ENCODE peak calls at places on chromosomes 1 and 21, in four cellular contexts. T is lung, Q is BE2C, U is left lung. Y is an unnamed sample.
A peak's percentile ranks its signal among the peaks of the same experiment; 100 is the strongest.

GRCh38 chr1:162416215-162416614 is 4.3 kb upstream of the SH2D1B start:
- DNase-seq in U (no peak), Q (no peak), T (no peak), Y (no peak)

GRCh38 chr1:74679811-74680210 is 6.2 kb upstream of the ERICH3 start:
- DNase-seq in Q (no peak), T (no peak), U (no peak), Y (no peak)

GRCh38 chr1:94144836-94145235 is 23.9 kb upstream of the ABCA4 start:
- DNase-seq in U (no peak), Q (no peak), T (no peak), Y (no peak)

GRCh38 chr1:35448344-35448801 is 108.8 kb downstream of the KIAA0319L start:
- DNase-seq in Q (no peak), U (peak; percentile 67), T (peak; percentile 79), Y (no peak)

GRCh38 chr1:85282424-85282823 is 6.0 kb upstream of the BCL10 start:
- DNase-seq in Q (no peak), U (no peak), T (no peak), Y (no peak)

GRCh38 chr1:154193821-154194220 is 1.9 kb upstream of the TPM3 start:
- DNase-seq in T (no peak), U (no peak), Q (peak; percentile 25), Y (no peak)

GRCh38 chr21:38804617-38805281 is 980 bp upstream of the ETS2 start:
- DNase-seq in U (peak; percentile 80), T (peak; percentile 75), Q (peak; percentile 74), Y (no peak)

GRCh38 chr1:17861685-17862084 is 106.6 kb downstream of the ACTL8 start:
- DNase-seq in Q (peak; percentile 67), T (no peak), U (no peak), Y (no peak)

GRCh38 chr1:219324629-219325367 is 151.1 kb downstream of the LYPLAL1 start:
- DNase-seq in U (no peak), Q (no peak), T (no peak), Y (no peak)

GRCh38 chr1:227357229-227358078 is 39.2 kb upstream of the CDC42BPA start:
- DNase-seq in T (peak; percentile 54), U (peak; percentile 38), Q (peak; percentile 78), Y (no peak)

GRCh38 chr1:62299426-62300200 is 19.6 kb downstream of the KANK4 start:
- DNase-seq in T (no peak), Q (no peak), U (no peak), Y (no peak)

GRCh38 chr1:50667710-50668356 is 244.6 kb upstream of the DMRTA2 start:
- DNase-seq in Q (no peak), T (no peak), U (no peak), Y (no peak)

GRCh38 chr1:118949317-118949716 is 38.8 kb downstream of the TBX15 start:
- DNase-seq in U (no peak), Q (no peak), T (no peak), Y (no peak)

GRCh38 chr1:117967900-117968299 is 38.4 kb downstream of the WDR3 start:
- DNase-seq in T (no peak), Q (peak; percentile 11), U (no peak), Y (no peak)

GRCh38 chr1:29105822-29106221 is 17.9 kb downstream of the TMEM200B start:
- DNase-seq in T (no peak), Q (no peak), U (no peak), Y (no peak)

GRCh38 chr1:1049318-1050165 is 24.6 kb downstream of the RNF223 start:
- DNase-seq in U (no peak), T (no peak), Q (no peak), Y (no peak)

GRCh38 chr1:229447809-229448252 is 13.9 kb upstream of the ACTA1 start:
- DNase-seq in T (no peak), Q (no peak), U (no peak), Y (no peak)

GRCh38 chr1:202127836-202128622 is 5.3 kb downstream of the GPR37L1 start:
- DNase-seq in T (no peak), Q (no peak), U (no peak), Y (no peak)

GRCh38 chr21:38470762-38471161 is 27.5 kb downstream of the ERG start:
- DNase-seq in Q (no peak), T (no peak), U (no peak), Y (no peak)

GRCh38 chr1:198934901-198935301 is 296.1 kb downstream of the PTPRC start:
- DNase-seq in U (no peak), T (no peak), Q (no peak), Y (no peak)

GRCh38 chr1:173295391-173295790 is 88.3 kb upstream of the TNFSF4 start:
- DNase-seq in Q (no peak), U (no peak), T (no peak), Y (no peak)

GRCh38 chr21:33088384-33088783 is 18.4 kb downstream of the OLIG1 start:
- DNase-seq in T (no peak), Q (no peak), U (no peak), Y (no peak)

GRCh38 chr21:42214081-42214750 is 4.7 kb upstream of the ABCG1 start:
- DNase-seq in T (no peak), U (no peak), Q (no peak), Y (no peak)

GRCh38 chr1:18302788-18303413 is 177.8 kb upstream of the KLHDC7A start:
- DNase-seq in Q (peak; percentile 53), T (no peak), U (no peak), Y (no peak)

GRCh38 chr1:81371864-81372263 is 428.9 kb upstream of the ADGRL2 start:
- DNase-seq in Q (no peak), U (no peak), T (no peak), Y (no peak)

GRCh38 chr1:230570724-230571390 is 71.4 kb upstream of the COG2 start:
- DNase-seq in T (no peak), U (no peak), Q (no peak), Y (no peak)

GRCh38 chr1:93447481-93448291 is at the start of gene FNBP1L:
- DNase-seq in U (peak; percentile 80), T (peak; percentile 79), Q (peak; percentile 81), Y (peak; percentile 95)

GRCh38 chr1:218584418-218585155 is 239.5 kb downstream of the TGFB2 start:
- DNase-seq in U (no peak), Q (no peak), T (no peak), Y (no peak)

GRCh38 chr1:97145321-97145956 is 423.9 kb downstream of the PTBP2 start:
- DNase-seq in U (no peak), Q (no peak), T (no peak), Y (no peak)

GRCh38 chr1:27862004-27862403 is 10.3 kb upstream of the THEMIS2 start:
- DNase-seq in U (no peak), Q (no peak), T (no peak), Y (peak; percentile 54)

GRCh38 chr1:173409613-173410012 is 67.5 kb upstream of the PRDX6 start:
- DNase-seq in U (peak; percentile 81), T (peak; percentile 48), Q (no peak), Y (no peak)

GRCh38 chr1:8879348-8880067 is 1.0 kb upstream of the ENO1 start:
- DNase-seq in U (no peak), T (no peak), Q (no peak), Y (no peak)

GRCh38 chr1:37495875-37496274 is 18.7 kb downstream of the MEAF6 start:
- DNase-seq in U (no peak), Q (no peak), T (no peak), Y (no peak)

GRCh38 chr1:204633665-204634064 is 51.9 kb downstream of the LRRN2 start:
- DNase-seq in Q (no peak), U (no peak), T (no peak), Y (no peak)

GRCh38 chr1:40877681-40878080 is 15.5 kb upstream of the CITED4 start:
- DNase-seq in Q (peak; percentile 19), T (peak; percentile 39), U (peak; percentile 54), Y (no peak)

GRCh38 chr1:204669579-204669978 is 16.0 kb downstream of the LRRN2 start:
- DNase-seq in T (no peak), U (no peak), Q (no peak), Y (no peak)

GRCh38 chr1:218617986-218618385 is 272.9 kb downstream of the TGFB2 start:
- DNase-seq in T (no peak), U (no peak), Q (no peak), Y (no peak)

GRCh38 chr21:28974531-28975227 is 18.0 kb downstream of the LTN1 start:
- DNase-seq in U (no peak), Q (no peak), T (no peak), Y (no peak)

GRCh38 chr1:226763741-226764264 is 24.7 kb upstream of the ITPKB start:
- DNase-seq in Q (no peak), T (no peak), U (no peak), Y (no peak)

GRCh38 chr1:6378096-6378746 is 15.3 kb downstream of the ACOT7 start:
- DNase-seq in T (no peak), Q (peak; percentile 72), U (no peak), Y (no peak)

GRCh38 chr21:22278366-22278765 is 1280.2 kb downstream of the NCAM2 start:
- DNase-seq in Q (no peak), T (no peak), U (no peak), Y (no peak)
- TF ChIP-seq CTCF in Q (no peak), T (no peak), U (no peak), Y (no peak)

GRCh38 chr1:46530791-46531409 is 20.5 kb downstream of the KNCN start:
- DNase-seq in Q (no peak), T (no peak), U (no peak), Y (no peak)
- TF ChIP-seq CTCF in Q (peak; percentile 14), T (no peak), U (no peak), Y (peak; percentile 46)

GRCh38 chr1:233208687-233209086 is 86.8 kb downstream of the PCNX2 start:
- DNase-seq in U (no peak), Q (no peak), T (no peak), Y (no peak)
- TF ChIP-seq CTCF in U (no peak), Q (no peak), T (no peak), Y (no peak)

GRCh38 chr1:19445417-19446342 is 39.7 kb downstream of the CAPZB start:
- DNase-seq in Q (no peak), T (no peak), U (no peak), Y (no peak)
- TF ChIP-seq CTCF in Q (peak; percentile 45), T (no peak), U (no peak), Y (peak; percentile 78)

DNA sequence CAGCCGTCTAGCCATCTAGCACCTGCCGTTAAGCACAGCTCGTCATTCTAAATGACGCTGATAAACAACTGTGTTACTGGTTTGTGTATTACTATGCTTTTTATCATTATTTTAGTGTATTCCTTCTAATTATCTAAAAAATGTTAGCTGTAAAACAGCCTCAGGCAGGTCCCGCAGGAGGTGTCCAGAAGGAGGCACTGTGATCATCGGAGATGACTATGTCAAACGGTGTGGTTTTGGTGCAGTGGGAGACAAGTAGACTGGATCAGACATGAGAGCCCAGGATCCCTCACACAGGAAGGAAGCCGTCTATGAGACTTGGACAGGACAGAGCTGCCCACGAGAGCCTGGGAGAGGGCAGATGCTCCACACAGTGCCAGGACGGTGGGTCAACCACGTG is 55.3 kb upstream of the COL6A1 start:
- DNase-seq in Q (no peak), T (no peak), U (no peak), Y (no peak)
- TF ChIP-seq CTCF in Q (peak; percentile 11), T (no peak), U (no peak), Y (peak; percentile 59)

Y was measured in chondrocyte.